ENCODE peak calls at places on chromosomes 6 and 20, in ten cellular contexts. One of them, this sample, is unnamed.

GRCh38 chr20:22374678-22375590 is 209.4 kb downstream of the FOXA2 start:
- DNase-seq in stomach: no peak
- DNase-seq in body of pancreas: no peak
- DNase-seq in fibroblast of lung: peak; percentile 24
- DNase-seq in DND-41: no peak
- DNase-seq in uterus: no peak
- DNase-seq in brain microvascular endothelial cell: peak; percentile 28
- DNase-seq in left ventricle myocardium inferior: no peak
- DNase-seq in PC-3: peak; percentile 76
- DNase-seq in BJ: no peak
- DNase-seq in this sample: no peak

GRCh38 chr6:40520108-40520507 is 67.1 kb downstream of the LRFN2 start:
- DNase-seq in BJ: no peak
- DNase-seq in DND-41: peak; percentile 52
- DNase-seq in PC-3: no peak
- DNase-seq in stomach: no peak
- DNase-seq in fibroblast of lung: no peak
- DNase-seq in uterus: no peak
- DNase-seq in brain microvascular endothelial cell: no peak
- DNase-seq in body of pancreas: no peak
- DNase-seq in left ventricle myocardium inferior: no peak
- DNase-seq in this sample: no peak

GRCh38 chr6:16105874-16106273 is 23.0 kb upstream of the MYLIP start:
- DNase-seq in uterus: no peak
- DNase-seq in DND-41: no peak
- DNase-seq in body of pancreas: no peak
- DNase-seq in fibroblast of lung: peak; percentile 31
- DNase-seq in brain microvascular endothelial cell: no peak
- DNase-seq in stomach: no peak
- DNase-seq in BJ: no peak
- DNase-seq in left ventricle myocardium inferior: no peak
- DNase-seq in PC-3: peak; percentile 8
- DNase-seq in this sample: no peak

GRCh38 chr20:12093062-12093796 is 175.5 kb downstream of the BTBD3 start:
- DNase-seq in body of pancreas: peak; percentile 92
- DNase-seq in PC-3: peak; percentile 35
- DNase-seq in fibroblast of lung: no peak
- DNase-seq in BJ: no peak
- DNase-seq in DND-41: no peak
- DNase-seq in brain microvascular endothelial cell: no peak
- DNase-seq in stomach: no peak
- DNase-seq in left ventricle myocardium inferior: no peak
- DNase-seq in uterus: no peak
- DNase-seq in this sample: no peak

GRCh38 chr20:23436681-23437080 is 2.8 kb upstream of the CSTL1 start:
- DNase-seq in PC-3: no peak
- DNase-seq in brain microvascular endothelial cell: peak; percentile 33
- DNase-seq in BJ: no peak
- DNase-seq in left ventricle myocardium inferior: no peak
- DNase-seq in fibroblast of lung: no peak
- DNase-seq in DND-41: no peak
- DNase-seq in stomach: no peak
- DNase-seq in uterus: no peak
- DNase-seq in body of pancreas: peak; percentile 16
- DNase-seq in this sample: no peak

GRCh38 chr6:148044921-148045320 is 297.7 kb upstream of the SASH1 start:
- DNase-seq in DND-41: no peak
- DNase-seq in PC-3: no peak
- DNase-seq in fibroblast of lung: no peak
- DNase-seq in brain microvascular endothelial cell: no peak
- DNase-seq in BJ: no peak
- DNase-seq in uterus: no peak
- DNase-seq in stomach: no peak
- DNase-seq in left ventricle myocardium inferior: no peak
- DNase-seq in body of pancreas: no peak
- DNase-seq in this sample: no peak

GRCh38 chr6:13355043-13355945 is 27.0 kb upstream of the TBC1D7 start:
- DNase-seq in BJ: peak; percentile 91
- DNase-seq in uterus: no peak
- DNase-seq in PC-3: peak; percentile 95
- DNase-seq in fibroblast of lung: peak; percentile 100
- DNase-seq in stomach: no peak
- DNase-seq in left ventricle myocardium inferior: no peak
- DNase-seq in brain microvascular endothelial cell: peak; percentile 94
- DNase-seq in body of pancreas: no peak
- DNase-seq in DND-41: no peak
- DNase-seq in this sample: peak; percentile 95

GRCh38 chr6:53062369-53062639 is 2.9 kb upstream of the FBXO9 start:
- DNase-seq in DND-41: no peak
- DNase-seq in left ventricle myocardium inferior: no peak
- DNase-seq in uterus: no peak
- DNase-seq in body of pancreas: no peak
- DNase-seq in BJ: no peak
- DNase-seq in PC-3: no peak
- DNase-seq in fibroblast of lung: no peak
- DNase-seq in brain microvascular endothelial cell: no peak
- DNase-seq in stomach: no peak
- DNase-seq in this sample: no peak

GRCh38 chr20:9241232-9241692 is 172.4 kb downstream of the PLCB4 start:
- DNase-seq in uterus: no peak
- DNase-seq in PC-3: peak; percentile 88
- DNase-seq in body of pancreas: peak; percentile 10
- DNase-seq in stomach: no peak
- DNase-seq in DND-41: no peak
- DNase-seq in left ventricle myocardium inferior: no peak
- DNase-seq in brain microvascular endothelial cell: peak; percentile 32
- DNase-seq in BJ: peak; percentile 44
- DNase-seq in fibroblast of lung: peak; percentile 97
- DNase-seq in this sample: no peak

GRCh38 chr6:95366414-95366813 is 210.9 kb upstream of the MANEA start:
- DNase-seq in left ventricle myocardium inferior: no peak
- DNase-seq in BJ: no peak
- DNase-seq in fibroblast of lung: no peak
- DNase-seq in stomach: no peak
- DNase-seq in uterus: no peak
- DNase-seq in brain microvascular endothelial cell: no peak
- DNase-seq in body of pancreas: no peak
- DNase-seq in DND-41: no peak
- DNase-seq in PC-3: no peak
- DNase-seq in this sample: no peak

GRCh38 chr6:5422321-5422915 is 161.1 kb downstream of the FARS2 start:
- DNase-seq in left ventricle myocardium inferior: no peak
- DNase-seq in DND-41: peak; percentile 35
- DNase-seq in stomach: peak; percentile 52
- DNase-seq in body of pancreas: peak; percentile 57
- DNase-seq in BJ: no peak
- DNase-seq in uterus: no peak
- DNase-seq in PC-3: peak; percentile 72
- DNase-seq in fibroblast of lung: peak; percentile 33
- DNase-seq in brain microvascular endothelial cell: peak; percentile 47
- DNase-seq in this sample: peak; percentile 21

DNA sequence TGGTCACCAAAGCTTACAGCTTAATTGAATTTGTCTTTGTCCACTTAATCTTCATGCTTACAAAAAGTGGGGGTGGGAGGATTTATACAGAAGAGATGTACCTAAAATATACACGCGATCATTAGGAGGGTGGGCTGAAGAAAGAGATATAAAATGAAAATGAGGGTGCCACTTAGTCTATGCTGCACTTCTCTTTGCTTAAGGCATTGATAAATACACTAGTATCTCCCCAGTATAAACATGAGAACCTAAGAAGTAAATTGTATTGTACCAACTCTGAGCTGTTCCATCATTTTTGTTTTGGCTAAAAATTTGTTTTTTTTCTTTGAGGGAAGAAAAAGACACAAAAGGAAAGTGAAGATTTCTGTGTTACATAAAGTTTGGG is 170.8 kb upstream of the ZNF217 start:
- DNase-seq in BJ: no peak
- DNase-seq in fibroblast of lung: no peak
- DNase-seq in uterus: no peak
- DNase-seq in PC-3: no peak
- DNase-seq in stomach: no peak
- DNase-seq in left ventricle myocardium inferior: no peak
- DNase-seq in brain microvascular endothelial cell: no peak
- DNase-seq in body of pancreas: no peak
- DNase-seq in DND-41: no peak
- DNase-seq in this sample: no peak
- H3K4me3 ChIP-seq in BJ: no peak overlapping the region
- H3K4me3 ChIP-seq in fibroblast of lung: no peak overlapping the region
- H3K4me3 ChIP-seq in uterus: no peak overlapping the region
- H3K4me3 ChIP-seq in PC-3: no peak overlapping the region
- H3K4me3 ChIP-seq in stomach: no peak overlapping the region
- H3K4me3 ChIP-seq in left ventricle myocardium inferior: peak overlapping the region; percentile 25
- H3K4me3 ChIP-seq in brain microvascular endothelial cell: no peak overlapping the region
- H3K4me3 ChIP-seq in body of pancreas: no peak overlapping the region
- H3K4me3 ChIP-seq in DND-41: no peak overlapping the region
- H3K4me3 ChIP-seq in this sample: no peak overlapping the region

DNA sequence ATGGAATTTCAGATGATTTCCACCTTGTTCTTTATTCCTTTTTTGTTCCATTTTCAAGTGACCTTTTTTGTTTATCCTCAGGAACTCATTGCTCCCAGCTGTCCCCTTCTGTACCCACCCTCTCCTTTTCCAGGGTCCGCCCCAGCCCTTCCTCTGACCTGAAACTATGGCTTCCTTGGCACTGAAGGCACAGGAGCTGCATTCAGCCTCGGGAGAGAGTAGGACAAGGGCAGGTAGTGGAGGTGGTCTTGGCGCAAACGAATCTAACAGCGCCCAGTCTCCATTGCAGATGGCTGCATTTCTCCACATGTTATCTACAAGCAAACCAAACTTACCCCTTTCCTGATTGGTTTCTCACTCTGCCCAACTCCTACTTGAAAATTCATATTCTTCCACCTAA is 8.8 kb upstream of the ULBP2 start:
- DNase-seq in left ventricle myocardium inferior: no peak
- DNase-seq in brain microvascular endothelial cell: no peak
- DNase-seq in DND-41: no peak
- DNase-seq in uterus: no peak
- DNase-seq in fibroblast of lung: no peak
- DNase-seq in PC-3: no peak
- DNase-seq in stomach: no peak
- DNase-seq in body of pancreas: no peak
- DNase-seq in BJ: no peak
- DNase-seq in this sample: no peak
- H3K27me3 ChIP-seq in left ventricle myocardium inferior: peaks cover 98% of the 10 kb centered on the region
- H3K27me3 ChIP-seq in brain microvascular endothelial cell: peaks cover 32% of the 10 kb centered on the region
- H3K27me3 ChIP-seq in DND-41: peaks cover 35% of the 10 kb centered on the region
- H3K27me3 ChIP-seq in uterus: peaks cover 4% of the 10 kb centered on the region
- H3K27me3 ChIP-seq in fibroblast of lung: peaks cover 33% of the 10 kb centered on the region
- H3K27me3 ChIP-seq in PC-3: no peaks in the 10 kb centered on the region
- H3K27me3 ChIP-seq in stomach: peaks cover 98% of the 10 kb centered on the region
- H3K27me3 ChIP-seq in body of pancreas: peaks cover 22% of the 10 kb centered on the region
- H3K27me3 ChIP-seq in BJ: peaks cover 28% of the 10 kb centered on the region
- H3K27me3 ChIP-seq in this sample: peaks cover 54% of the 10 kb centered on the region

DNA sequence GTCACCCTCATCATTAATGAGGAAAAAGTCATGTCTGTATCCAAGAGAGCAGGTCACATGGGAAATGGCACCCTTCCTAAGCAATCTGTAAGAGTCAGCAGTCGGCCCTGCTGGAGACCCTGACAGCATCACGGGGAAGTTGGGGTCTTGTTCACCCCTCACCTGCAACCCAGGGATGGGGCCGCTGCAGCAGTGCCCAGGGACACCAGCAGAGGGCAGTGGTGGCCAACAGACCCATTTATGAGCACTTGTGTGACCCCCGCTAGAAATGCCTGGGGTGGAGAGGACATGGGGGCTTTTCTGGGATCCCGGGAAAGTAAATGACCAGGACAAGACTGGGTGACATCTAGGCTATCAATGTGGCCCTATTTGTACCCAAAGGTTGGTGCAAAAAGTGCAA is 35.9 kb downstream of the ANKRD60 start:
- DNase-seq in left ventricle myocardium inferior: no peak
- DNase-seq in BJ: no peak
- DNase-seq in uterus: no peak
- DNase-seq in PC-3: no peak
- DNase-seq in fibroblast of lung: no peak
- DNase-seq in stomach: no peak
- DNase-seq in brain microvascular endothelial cell: no peak
- DNase-seq in body of pancreas: no peak
- DNase-seq in DND-41: peak; percentile 42
- DNase-seq in this sample: no peak
- TF ChIP-seq CTCF in left ventricle myocardium inferior: peak; percentile 66
- TF ChIP-seq CTCF in BJ: peak; percentile 72
- TF ChIP-seq CTCF in uterus: no peak
- TF ChIP-seq CTCF in PC-3: peak; percentile 87
- TF ChIP-seq CTCF in fibroblast of lung: peak; percentile 45
- TF ChIP-seq CTCF in stomach: peak; percentile 26
- TF ChIP-seq CTCF in brain microvascular endothelial cell: peak; percentile 77
- TF ChIP-seq CTCF in body of pancreas: peak; percentile 44
- TF ChIP-seq CTCF in DND-41: peak; percentile 83
- TF ChIP-seq CTCF in this sample: peak; percentile 66

DNA sequence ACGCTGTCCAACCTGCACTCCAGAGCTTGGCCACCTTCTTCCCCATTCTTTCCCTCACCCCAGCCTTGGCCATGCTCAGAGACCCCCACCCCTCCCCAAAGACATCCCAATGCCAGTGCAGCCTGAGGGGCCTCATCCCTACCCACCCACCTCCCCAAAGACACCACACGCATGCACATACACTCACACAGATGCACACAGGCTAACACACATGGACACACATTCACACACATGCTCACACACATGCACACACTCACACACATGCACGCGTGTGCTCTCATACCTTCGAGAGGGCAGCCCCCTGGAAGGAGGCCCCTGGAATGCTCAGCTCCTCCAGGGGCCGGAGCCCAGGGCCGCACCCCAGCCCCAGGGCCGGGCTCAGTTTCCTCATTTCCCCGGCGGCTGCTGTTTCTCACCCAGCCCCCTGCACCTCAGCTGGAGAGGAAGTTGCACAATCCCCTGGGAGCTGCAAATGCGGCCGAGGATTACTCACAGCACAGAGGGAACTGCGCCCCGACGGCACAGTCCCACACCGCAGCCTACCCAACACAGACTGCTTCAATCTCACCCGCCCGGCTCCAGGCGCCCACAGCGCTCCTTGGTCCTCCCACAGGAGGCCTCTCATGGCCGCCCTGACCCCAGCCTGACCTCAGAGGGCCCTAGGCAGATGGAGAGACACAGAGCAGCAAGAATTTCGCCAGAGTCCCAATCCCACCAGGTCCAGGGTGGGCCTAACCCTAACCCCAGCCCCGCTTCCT is 12.1 kb downstream of the TFEB start:
- DNase-seq in body of pancreas: peak; percentile 84
- DNase-seq in left ventricle myocardium inferior: peak; percentile 84
- DNase-seq in fibroblast of lung: peak; percentile 89
- DNase-seq in stomach: peak; percentile 59
- DNase-seq in BJ: peak; percentile 71
- DNase-seq in DND-41: peak; percentile 52
- DNase-seq in brain microvascular endothelial cell: peak; percentile 93
- DNase-seq in uterus: peak; percentile 54
- DNase-seq in PC-3: peak; percentile 47
- DNase-seq in this sample: peak; percentile 65
- H3K4me3 ChIP-seq in body of pancreas: no peak overlapping the region
- H3K4me3 ChIP-seq in left ventricle myocardium inferior: peak overlapping the region; percentile 43
- H3K4me3 ChIP-seq in fibroblast of lung: no peak overlapping the region
- H3K4me3 ChIP-seq in stomach: peak overlapping the region; percentile 32
- H3K4me3 ChIP-seq in BJ: peak overlapping the region; percentile 2
- H3K4me3 ChIP-seq in DND-41: no peak overlapping the region
- H3K4me3 ChIP-seq in brain microvascular endothelial cell: peak overlapping the region; percentile 35
- H3K4me3 ChIP-seq in uterus: no peak overlapping the region
- H3K4me3 ChIP-seq in PC-3: no peak overlapping the region
- H3K4me3 ChIP-seq in this sample: peak overlapping the region; percentile 40

This sample was measured in AG04450.